ENCODE peak calls at places on chromosome 22, in seven cellular contexts. M is heart right ventricle, L is PC-3, W is Calu3, G is activated B cell treated with CpG ODN at 0.5 μM for 24 hours, Y is BJ, H is RWPE1. V is an unnamed sample.

GRCh38 chr22:41234815-41235687 is 5.7 kb downstream of the CHADL start:
- DNase-seq in M (no peak), L (no peak), W (no peak), G (no peak), Y (no peak), H (no peak), V (no peak)

GRCh38 chr22:42967933-42968332 is 47.0 kb downstream of the PACSIN2 start:
- DNase-seq in M (peak; percentile 65), L (no peak), W (no peak), G (no peak), Y (no peak), H (no peak), V (no peak)

GRCh38 chr22:29149841-29150555 is 55.7 kb upstream of the EMID1 start:
- DNase-seq in M (peak; percentile 35), L (no peak), W (no peak), G (no peak), Y (no peak), H (no peak), V (no peak)

GRCh38 chr22:42959472-42960145 is 55.3 kb downstream of the PACSIN2 start:
- DNase-seq in M (peak; percentile 38), L (no peak), W (peak; percentile 77), G (no peak), Y (no peak), H (peak; percentile 56), V (no peak)

GRCh38 chr22:48941903-48942625 is 885.6 kb downstream of the BRD1 start:
- DNase-seq in M (no peak), L (no peak), W (no peak), G (no peak), Y (no peak), H (no peak), V (peak; percentile 13)

GRCh38 chr22:29702025-29702930 is 17.5 kb upstream of the CABP7 start:
- DNase-seq in M (no peak), L (peak; percentile 51), W (peak; percentile 29), G (no peak), Y (no peak), H (no peak), V (no peak)

GRCh38 chr22:38415046-38415445 is 40.0 kb downstream of the KCNJ4 start:
- DNase-seq in M (no peak), L (no peak), W (no peak), G (peak; percentile 12), Y (no peak), H (no peak), V (no peak)

GRCh38 chr22:29380032-29380781 is 8.2 kb downstream of the AP1B1 start:
- DNase-seq in M (no peak), L (peak; percentile 88), W (no peak), G (no peak), Y (peak; percentile 31), H (peak; percentile 50), V (no peak)

GRCh38 chr22:39556970-39557811 is 13.4 kb upstream of the CACNA1I start:
- DNase-seq in M (no peak), L (no peak), W (peak; percentile 47), G (no peak), Y (no peak), H (no peak), V (no peak)

GRCh38 chr22:44181033-44181911 is 547 bp downstream of the PARVG start:
- DNase-seq in M (peak; percentile 42), L (peak; percentile 3), W (no peak), G (peak; percentile 62), Y (no peak), H (no peak), V (no peak)

GRCh38 chr22:26364066-26365015 is 64.7 kb upstream of the ASPHD2 start:
- DNase-seq in M (peak; percentile 17), L (peak; percentile 73), W (peak; percentile 70), G (no peak), Y (peak; percentile 9), H (peak; percentile 51), V (no peak)

GRCh38 chr22:49302530-49302929 is 525.1 kb downstream of the BRD1 start:
- DNase-seq in M (no peak), L (no peak), W (no peak), G (no peak), Y (no peak), H (no peak), V (no peak)

GRCh38 chr22:23045461-23045860 is 24.9 kb upstream of the GNAZ start:
- DNase-seq in M (no peak), L (no peak), W (no peak), G (no peak), Y (no peak), H (no peak), V (no peak)

GRCh38 chr22:39716534-39716933 is 146.0 kb downstream of the CACNA1I start:
- DNase-seq in M (no peak), L (no peak), W (no peak), G (no peak), Y (no peak), H (no peak), V (no peak)

GRCh38 chr22:38782402-38783094 is 11.4 kb downstream of the DNAL4 start:
- DNase-seq in M (no peak), L (no peak), W (no peak), G (no peak), Y (no peak), H (no peak), V (no peak)

GRCh38 chr22:50201191-50202129 is 649 bp downstream of the SELENOO start:
- DNase-seq in M (no peak), L (no peak), W (peak; percentile 33), G (no peak), Y (no peak), H (no peak), V (no peak)

GRCh38 chr22:23144432-23144831 is 845 bp upstream of the RAB36 start:
- DNase-seq in M (no peak), L (no peak), W (no peak), G (no peak), Y (no peak), H (no peak), V (no peak)

GRCh38 chr22:46613606-46613997 is 6.6 kb upstream of the GRAMD4 start:
- DNase-seq in M (no peak), L (no peak), W (peak; percentile 11), G (no peak), Y (no peak), H (no peak), V (no peak)

GRCh38 chr22:22180738-22181514 is 63.7 kb upstream of the VPREB1 start:
- DNase-seq in M (no peak), L (no peak), W (no peak), G (no peak), Y (no peak), H (no peak), V (no peak)

GRCh38 chr22:47918276-47918928 is 1156.0 kb downstream of the TBC1D22A start:
- DNase-seq in M (no peak), L (no peak), W (no peak), G (no peak), Y (no peak), H (no peak), V (no peak)

GRCh38 chr22:40511604-40512003 is 124.9 kb downstream of the MRTFA start:
- DNase-seq in M (no peak), L (no peak), W (no peak), G (no peak), Y (no peak), H (no peak), V (no peak)

GRCh38 chr22:47333625-47334024 is 571.2 kb downstream of the TBC1D22A start:
- DNase-seq in M (no peak), L (peak; percentile 42), W (peak; percentile 84), G (no peak), Y (no peak), H (peak; percentile 19), V (no peak)

GRCh38 chr22:33302049-33302545 is 243.9 kb upstream of the SYN3 start:
- DNase-seq in M (peak; percentile 85), L (peak; percentile 45), W (peak; percentile 92), G (peak; percentile 77), Y (peak; percentile 4), H (peak; percentile 30), V (peak; percentile 83)
- TF ChIP-seq CTCF in M (peak; percentile 90), L (peak; percentile 61), W (peak; percentile 97), G (peak; percentile 84), Y (peak; percentile 100), H (peak; percentile 79), V (peak; percentile 97)

GRCh38 chr22:20771918-20772625 is 1.8 kb upstream of the SERPIND1 start:
- DNase-seq in M (no peak), L (no peak), W (no peak), G (no peak), Y (no peak), H (no peak), V (no peak)
- TF ChIP-seq CTCF in M (no peak), L (peak; percentile 37), W (no peak), G (no peak), Y (peak; percentile 7), H (no peak), V (peak; percentile 62)

DNA sequence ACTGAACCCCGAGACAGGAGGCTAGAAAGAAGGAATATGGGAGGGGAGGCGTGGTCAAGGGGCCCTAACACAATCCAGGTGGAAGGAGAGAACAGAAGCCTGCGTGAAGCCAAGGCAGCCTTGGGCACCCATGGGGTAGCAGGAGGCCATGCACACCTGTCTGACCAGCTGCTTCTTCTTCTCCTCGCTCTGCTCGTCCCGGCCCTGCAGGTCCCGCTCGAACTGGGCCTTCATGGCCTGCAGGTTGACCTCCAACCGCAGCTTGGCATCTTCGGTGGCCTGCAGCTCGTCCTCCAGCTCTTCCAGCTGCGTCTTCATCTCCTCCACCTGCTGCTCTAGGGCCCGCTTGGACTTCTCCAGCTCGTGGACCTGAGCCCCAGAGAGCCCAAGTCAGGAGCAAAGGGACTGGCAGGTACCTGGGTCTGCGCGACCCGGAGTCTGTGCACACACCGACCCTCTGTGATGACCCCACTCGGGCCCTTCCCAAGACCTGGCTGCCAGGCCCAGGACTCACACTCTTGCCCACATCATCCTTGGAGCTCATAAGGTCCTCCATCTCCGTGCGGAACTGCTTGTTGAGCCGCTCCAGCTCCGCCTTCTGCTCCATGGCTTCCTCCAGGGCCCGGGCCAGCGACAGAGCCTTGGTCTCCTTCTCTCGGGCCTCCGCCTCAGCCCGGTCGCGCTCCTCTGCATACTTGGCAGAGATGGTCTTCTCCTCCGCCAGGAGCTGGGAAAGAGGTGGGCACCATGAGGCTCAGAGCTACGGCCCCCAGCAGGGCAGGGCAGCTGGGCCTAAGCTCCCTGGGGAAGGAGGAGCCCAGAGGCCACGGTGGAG is 35.9 kb downstream of the APOL1 start:
- DNase-seq in M (no peak), L (no peak), W (no peak), G (no peak), Y (no peak), H (no peak), V (no peak)
- TF ChIP-seq CTCF in M (no peak), L (no peak), W (no peak), G (no peak), Y (no peak), H (no peak), V (no peak)

GRCh38 chr22:19177164-19178064 is 1.1 kb downstream of the SLC25A1 start:
- DNase-seq in M (no peak), L (no peak), W (no peak), G (no peak), Y (no peak), H (no peak), V (no peak)

GRCh38 chr22:19176732-19177131 is 1.8 kb downstream of the SLC25A1 start:
- DNase-seq in M (no peak), L (no peak), W (no peak), G (no peak), Y (no peak), H (no peak), V (no peak)

GRCh38 chr22:19178659-19179471 is at the start of gene SLC25A1:
- DNase-seq in M (peak; percentile 95), L (peak; percentile 85), W (peak; percentile 96), G (peak; percentile 84), Y (no peak), H (peak; percentile 81), V (peak; percentile 94)

GRCh38 chr22:19179472-19180048 is 1.0 kb upstream of the SLC25A1 start:
- DNase-seq in M (peak; percentile 70), L (peak; percentile 69), W (peak; percentile 82), G (no peak), Y (peak; percentile 36), H (peak; percentile 37), V (no peak)

GRCh38 chr22:19178065-19178658 is 374 bp downstream of the SLC25A1 start:
- DNase-seq in M (peak; percentile 52), L (peak; percentile 25), W (peak; percentile 64), G (peak; percentile 70), Y (no peak), H (peak; percentile 19), V (no peak)
- TF ChIP-seq CTCF in M (no peak), L (no peak), W (no peak), G (no peak), Y (no peak), H (no peak), V (no peak)

V was measured in type B pancreatic cell.